ENCODE peak calls at places on chromosomes 12 and 14, in ten cellular contexts. H is mucosa of descending colon, O is hepatocyte, L is brain microvascular endothelial cell, I is lower leg skin, K is osteocyte, Z is WTC11, Y is endodermal cell, C is kidney, S is MCF 10A. M is an unnamed sample.

GRCh38 chr14:23433457-23433856 is 2.0 kb downstream of the MYH7 start:
- DNase-seq in O (no peak), I (peak; percentile 76), C (no peak), K (no peak), L (no peak), S (no peak), Z (no peak), H (no peak), Y (peak; percentile 61), M (no peak)

GRCh38 chr14:100889641-100890040 is 13.9 kb downstream of the RTL1 start:
- DNase-seq in Z (peak; percentile 3), Y (no peak), O (no peak), I (peak; percentile 73), H (no peak), S (no peak), K (no peak), C (peak; percentile 35), L (no peak), M (no peak)

GRCh38 chr12:133058203-133059125 is 21.2 kb downstream of the ZNF84 start:
- DNase-seq in L (no peak), C (no peak), O (no peak), I (no peak), Z (no peak), H (no peak), K (no peak), Y (no peak), S (peak; percentile 9), M (no peak)

GRCh38 chr12:53251477-53252348 is 16.4 kb upstream of the ESPL1 start:
- DNase-seq in Z (peak; percentile 86), I (peak; percentile 95), O (peak; percentile 92), S (peak; percentile 77), Y (peak; percentile 98), L (peak; percentile 45), C (peak; percentile 94), H (peak; percentile 79), K (peak; percentile 92), M (peak; percentile 83)

GRCh38 chr12:227286-227915 is 13.4 kb upstream of the SLC6A12 start:
- DNase-seq in H (no peak), C (no peak), I (peak; percentile 70), Z (no peak), K (peak; percentile 74), S (no peak), O (no peak), L (no peak), Y (peak; percentile 40), M (no peak)

GRCh38 chr14:99081156-99081765 is 190.7 kb downstream of the BCL11B start:
- DNase-seq in L (no peak), K (peak; percentile 67), O (no peak), I (no peak), Z (no peak), C (no peak), Y (no peak), H (no peak), S (no peak), M (no peak)

GRCh38 chr12:58502857-58503256 is 417.4 kb downstream of the LRIG3 start:
- DNase-seq in H (peak; percentile 35), L (no peak), I (no peak), K (no peak), Y (no peak), O (peak; percentile 67), S (no peak), Z (no peak), C (no peak), M (no peak)

GRCh38 chr12:269216-269615 is 6.6 kb upstream of the SLC6A13 start:
- DNase-seq in L (peak; percentile 16), I (no peak), S (peak; percentile 9), O (peak; percentile 42), Z (no peak), K (no peak), H (no peak), Y (no peak), C (no peak), M (no peak)

GRCh38 chr14:56300495-56300894 is 182.3 kb downstream of the PELI2 start:
- DNase-seq in K (no peak), Z (no peak), Y (no peak), I (no peak), H (no peak), C (no peak), O (no peak), S (no peak), L (peak; percentile 73), M (no peak)

GRCh38 chr12:130418261-130418660 is 80.6 kb downstream of the PIWIL1 start:
- DNase-seq in Z (no peak), I (peak; percentile 68), C (no peak), S (no peak), L (no peak), Y (no peak), H (no peak), O (no peak), K (peak; percentile 38), M (no peak)

GRCh38 chr12:48924617-48925217 is 575 bp downstream of the FKBP11 start:
- DNase-seq in C (peak; percentile 86), I (no peak), Y (peak; percentile 90), Z (peak; percentile 69), S (no peak), K (no peak), L (peak; percentile 34), H (peak; percentile 71), O (peak; percentile 81), M (peak; percentile 49)

GRCh38 chr12:53096089-53096741 is 1.3 kb upstream of the IGFBP6 start:
- DNase-seq in O (no peak), H (peak; percentile 43), I (peak; percentile 95), C (peak; percentile 94), Z (peak; percentile 43), L (peak; percentile 10), S (peak; percentile 75), Y (no peak), K (no peak), M (peak; percentile 17)

GRCh38 chr12:7972734-7973488 is 36.9 kb upstream of the SLC2A3 start:
- DNase-seq in S (no peak), Z (no peak), C (no peak), L (no peak), I (no peak), H (no peak), Y (no peak), O (no peak), K (no peak), M (no peak)

GRCh38 chr12:127343941-127344340 is 923.0 kb upstream of the TMEM132C start:
- DNase-seq in L (peak; percentile 47), Y (no peak), S (no peak), O (no peak), K (no peak), Z (no peak), C (no peak), I (no peak), H (no peak), M (no peak)

GRCh38 chr12:127238061-127238460 is 1028.9 kb upstream of the TMEM132C start:
- DNase-seq in I (no peak), K (no peak), C (no peak), O (no peak), Z (no peak), Y (no peak), S (peak; percentile 32), H (no peak), L (no peak), M (no peak)

GRCh38 chr14:80300351-80300750 is 89.0 kb upstream of the DIO2 start:
- DNase-seq in Z (no peak), O (no peak), S (no peak), I (no peak), L (no peak), Y (no peak), H (no peak), K (no peak), C (no peak), M (no peak)

GRCh38 chr14:19878029-19878642 is 3.2 kb downstream of the OR4K2 start:
- DNase-seq in H (no peak), K (no peak), Y (no peak), I (no peak), L (no peak), O (no peak), S (peak; percentile 49), C (no peak), Z (no peak), M (no peak)
- TF ChIP-seq CTCF in H (peak; percentile 33), K (no peak), Y (peak; percentile 92), I (no peak), L (peak; percentile 21), O (peak; percentile 35), S (peak; percentile 57), C (peak; percentile 22), Z (peak; percentile 77), M (peak; percentile 64)

GRCh38 chr12:12560587-12561304 is 1.9 kb downstream of the DUSP16 start:
- DNase-seq in Z (no peak), C (no peak), S (peak; percentile 86), O (peak; percentile 77), Y (peak; percentile 60), L (peak; percentile 30), I (no peak), K (no peak), H (peak; percentile 76), M (peak; percentile 53)
- TF ChIP-seq CTCF in Z (no peak), C (no peak), S (no peak), O (no peak), Y (no peak), L (no peak), I (no peak), K (no peak), H (no peak), M (no peak)

DNA sequence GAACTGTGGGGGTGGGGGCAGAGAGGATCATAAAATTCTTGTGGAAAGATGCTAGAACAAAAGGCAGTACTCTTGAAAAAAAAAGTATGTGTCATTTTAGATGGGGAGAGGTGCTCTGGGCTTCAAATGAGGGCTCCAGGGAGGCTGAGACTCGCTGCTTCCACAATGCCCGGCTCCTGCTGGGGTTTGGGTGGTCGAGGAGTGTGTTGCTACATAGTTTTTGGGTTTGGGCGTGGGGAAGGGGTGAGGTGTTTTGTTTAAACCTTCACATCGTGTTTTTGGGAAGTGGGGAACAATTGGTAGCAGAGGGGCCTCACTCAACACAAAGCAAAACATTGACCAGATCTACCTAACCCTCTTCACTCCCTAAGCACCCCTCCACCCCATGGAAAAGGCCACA is 8.1 kb downstream of the ISCA2 start:
- DNase-seq in H (no peak), K (no peak), Y (no peak), C (no peak), I (no peak), Z (no peak), S (no peak), L (no peak), O (no peak), M (no peak)
- TF ChIP-seq CTCF in H (no peak), K (no peak), Y (no peak), C (no peak), I (no peak), Z (no peak), S (no peak), L (no peak), O (no peak), M (no peak)

GRCh38 chr12:69630191-69630590 is 19.5 kb upstream of the LRRC10 start:
- DNase-seq in K (no peak), O (no peak), S (peak; percentile 27), L (no peak), I (no peak), Y (peak; percentile 80), H (no peak), C (no peak), Z (peak; percentile 25), M (peak; percentile 24)
- TF ChIP-seq CTCF in K (peak; percentile 31), O (no peak), S (no peak), L (peak; percentile 56), I (no peak), Y (peak; percentile 74), H (no peak), C (no peak), Z (peak; percentile 5), M (no peak)

M was measured in RWPE1.